ENCODE peak calls at places on chromosome 5, in four cellular contexts. W is NCI-H1417, Q is T-helper 9 cell, L is Calu3. C is an unnamed sample.
A peak's percentile ranks its signal among the peaks of the same experiment; 100 is the strongest.

GRCh38 chr5:158064331-158065123 is 205.6 kb upstream of the CLINT1 start:
- DNase-seq in W (no peak), Q (no peak), L (no peak), C (no peak)

GRCh38 chr5:31656806-31657205 is 17.9 kb downstream of the PDZD2 start:
- DNase-seq in W (no peak), Q (no peak), L (no peak), C (no peak)

GRCh38 chr5:150593996-150594395 is 46.5 kb upstream of the SYNPO start:
- DNase-seq in W (no peak), Q (no peak), L (no peak), C (no peak)

GRCh38 chr5:97443740-97444139 is 260.7 kb upstream of the RIOK2 start:
- DNase-seq in W (no peak), Q (no peak), L (no peak), C (no peak)

GRCh38 chr5:448766-449090 is 5.8 kb downstream of the EXOC3 start:
- DNase-seq in W (no peak), Q (no peak), L (no peak), C (no peak)

GRCh38 chr5:179304466-179304865 is 40.8 kb downstream of the ADAMTS2 start:
- DNase-seq in W (no peak), Q (no peak), L (no peak), C (no peak)

GRCh38 chr5:53179681-53180080 is 70.1 kb upstream of the MOCS2 start:
- DNase-seq in W (no peak), Q (no peak), L (no peak), C (no peak)

GRCh38 chr5:2550479-2550878 is 201.0 kb downstream of the IRX2 start:
- DNase-seq in W (no peak), Q (no peak), L (no peak), C (no peak)

GRCh38 chr5:154385236-154385512 is 60.6 kb upstream of the SAP30L start:
- DNase-seq in W (peak; percentile 38), Q (no peak), L (no peak), C (no peak)

GRCh38 chr5:135332519-135333150 is 66.4 kb downstream of the MACROH2A1 start:
- DNase-seq in W (peak; percentile 65), Q (no peak), L (no peak), C (peak; percentile 68)

GRCh38 chr5:68771221-68771620 is 322.6 kb upstream of the SLC30A5 start:
- DNase-seq in W (no peak), Q (no peak), L (no peak), C (no peak)

GRCh38 chr5:143056792-143057579 is 286.8 kb downstream of the ARHGAP26 start:
- DNase-seq in W (no peak), Q (no peak), L (no peak), C (no peak)

GRCh38 chr5:122129332-122129731 is at the start of gene ZNF474:
- DNase-seq in W (peak; percentile 39), Q (no peak), L (peak; percentile 76), C (peak; percentile 46)

GRCh38 chr5:101482931-101483330 is 579.8 kb upstream of the ST8SIA4 start:
- DNase-seq in W (no peak), Q (no peak), L (no peak), C (peak; percentile 6)

GRCh38 chr5:126917918-126918623 is 112.3 kb downstream of the MARCHF3 start:
- DNase-seq in W (peak; percentile 94), Q (no peak), L (peak; percentile 67), C (no peak)

GRCh38 chr5:54249210-54250028 is 61.0 kb downstream of the ARL15 start:
- DNase-seq in W (peak; percentile 22), Q (peak; percentile 24), L (peak; percentile 52), C (no peak)

GRCh38 chr5:122077451-122078115 is 476 bp downstream of the LOX start:
- DNase-seq in W (peak; percentile 64), Q (no peak), L (peak; percentile 46), C (no peak)

GRCh38 chr5:912356-913091 is 19.8 kb downstream of the TRIP13 start:
- DNase-seq in W (peak; percentile 97), Q (peak; percentile 75), L (no peak), C (peak; percentile 90)

GRCh38 chr5:111513175-111513520 is 813 bp upstream of the STARD4 start:
- DNase-seq in W (no peak), Q (no peak), L (no peak), C (no peak)

GRCh38 chr5:5487961-5488360 is 65.5 kb downstream of the ICE1 start:
- DNase-seq in W (no peak), Q (no peak), L (no peak), C (no peak)

GRCh38 chr5:113182658-113183344 is 206.2 kb downstream of the DCP2 start:
- DNase-seq in W (no peak), Q (no peak), L (no peak), C (no peak)

GRCh38 chr5:8993031-8993430 is 552.8 kb downstream of the SEMA5A start:
- DNase-seq in W (peak; percentile 34), Q (no peak), L (no peak), C (peak; percentile 70)

GRCh38 chr5:59648949-59649921 is 244.3 kb downstream of the PDE4D start:
- DNase-seq in W (no peak), Q (no peak), L (peak; percentile 8), C (no peak)

GRCh38 chr5:33008751-33009418 is 297.8 kb downstream of the NPR3 start:
- DNase-seq in W (peak; percentile 5), Q (no peak), L (peak; percentile 78), C (no peak)

GRCh38 chr5:80967500-80968181 is 7.5 kb downstream of the RASGRF2 start:
- DNase-seq in W (no peak), Q (no peak), L (peak; percentile 77), C (no peak)

GRCh38 chr5:14449052-14449661 is 132.4 kb upstream of the OTULINL start:
- DNase-seq in W (no peak), Q (no peak), L (no peak), C (peak; percentile 90)

GRCh38 chr5:50340757-50341156 is 100.3 kb downstream of the EMB start:
- DNase-seq in W (no peak), Q (no peak), L (no peak), C (no peak)